ENCODE peak calls at places on chromosome 10, in six cellular contexts. I is DMS 273 treated with DMSO at 0.1 percent for 48 hours; F is astrocyte of the spinal cord; W is activated naive CD4-positive, alpha-beta T cell; E is PC-3; X is cardiac fibroblast. T is an unnamed sample.
A peak's percentile ranks its signal among the peaks of the same experiment; 100 is the strongest.

GRCh38 chr10:4306871-4307270 is 519.1 kb upstream of the AKR1E2 start:
- DNase-seq in I (no peak), F (no peak), W (no peak), E (no peak), X (peak; percentile 61), T (no peak)

GRCh38 chr10:124341768-124342135 is 77.0 kb downstream of the OAT start:
- DNase-seq in I (no peak), F (no peak), W (no peak), E (no peak), X (no peak), T (no peak)

GRCh38 chr10:47309403-47310089 is 9.5 kb downstream of the GDF10 start:
- DNase-seq in I (no peak), F (no peak), W (no peak), E (peak; percentile 9), X (no peak), T (no peak)

GRCh38 chr10:33277135-33277536 is 57.3 kb downstream of the NRP1 start:
- DNase-seq in I (no peak), F (no peak), W (no peak), E (peak; percentile 83), X (peak; percentile 43), T (peak; percentile 91)

GRCh38 chr10:126315471-126316177 is 72.7 kb downstream of the ADAM12 start:
- DNase-seq in I (no peak), F (peak; percentile 85), W (no peak), E (peak; percentile 25), X (peak; percentile 84), T (peak; percentile 77)

GRCh38 chr10:28384557-28384956 is 81.7 kb upstream of the MPP7 start:
- DNase-seq in I (no peak), F (no peak), W (no peak), E (no peak), X (no peak), T (no peak)

GRCh38 chr10:84008878-84009277 is 130.4 kb upstream of the GHITM start:
- DNase-seq in I (no peak), F (no peak), W (no peak), E (peak; percentile 17), X (peak; percentile 14), T (no peak)

GRCh38 chr10:24949616-24950015 is 2.8 kb downstream of the PRTFDC1 start:
- DNase-seq in I (no peak), F (no peak), W (no peak), E (no peak), X (peak; percentile 44), T (no peak)

GRCh38 chr10:88952647-88953111 is at the start of gene ACTA2:
- DNase-seq in I (no peak), F (peak; percentile 64), W (no peak), E (no peak), X (peak; percentile 76), T (peak; percentile 91)

GRCh38 chr10:122298598-122299301 is 27.7 kb downstream of the BTBD16 start:
- DNase-seq in I (peak; percentile 12), F (peak; percentile 75), W (no peak), E (peak; percentile 82), X (peak; percentile 86), T (peak; percentile 85)

GRCh38 chr10:10792681-10793080 is 225.0 kb upstream of the CELF2 start:
- DNase-seq in I (peak; percentile 12), F (peak; percentile 84), W (no peak), E (peak; percentile 58), X (peak; percentile 95), T (peak; percentile 97)

GRCh38 chr10:48658243-48658888 is 26.3 kb upstream of the WDFY4 start:
- DNase-seq in I (peak; percentile 21), F (peak; percentile 61), W (no peak), E (peak; percentile 96), X (peak; percentile 73), T (peak; percentile 79)

GRCh38 chr10:14186245-14186644 is 144.5 kb downstream of the FRMD4A start:
- DNase-seq in I (no peak), F (peak; percentile 20), W (no peak), E (no peak), X (no peak), T (no peak)

GRCh38 chr10:132075909-132076577 is 10.3 kb downstream of the JAKMIP3 start:
- DNase-seq in I (no peak), F (no peak), W (no peak), E (no peak), X (no peak), T (no peak)

GRCh38 chr10:95963992-95964391 is 56.2 kb downstream of the CC2D2B start:
- DNase-seq in I (no peak), F (no peak), W (no peak), E (no peak), X (no peak), T (no peak)

GRCh38 chr10:7605565-7606295 is 61.0 kb downstream of the ITIH5 start:
- DNase-seq in I (no peak), F (no peak), W (no peak), E (no peak), X (no peak), T (no peak)

GRCh38 chr10:75764974-75765551 is 333.6 kb downstream of the LRMDA start:
- DNase-seq in I (no peak), F (no peak), W (no peak), E (no peak), X (no peak), T (no peak)

GRCh38 chr10:70903262-70903921 is 15.0 kb upstream of the PCBD1 start:
- DNase-seq in I (no peak), F (peak; percentile 50), W (no peak), E (peak; percentile 87), X (peak; percentile 74), T (peak; percentile 54)

GRCh38 chr10:112389147-112389822 is 15.4 kb downstream of the ACSL5 start:
- DNase-seq in I (no peak), F (peak; percentile 35), W (no peak), E (peak; percentile 81), X (peak; percentile 64), T (no peak)

GRCh38 chr10:74927701-74928100 is 101.3 kb downstream of the KAT6B start:
- DNase-seq in I (no peak), F (peak; percentile 40), W (no peak), E (peak; percentile 86), X (no peak), T (no peak)

GRCh38 chr10:70331486-70332268 is 47.9 kb upstream of the NPFFR1 start:
- DNase-seq in I (peak; percentile 51), F (peak; percentile 92), W (no peak), E (peak; percentile 99), X (peak; percentile 96), T (peak; percentile 94)

GRCh38 chr10:34156781-34157425 is 658.2 kb downstream of the PARD3 start:
- DNase-seq in I (no peak), F (peak; percentile 30), W (no peak), E (peak; percentile 95), X (peak; percentile 36), T (peak; percentile 89)

GRCh38 chr10:133257489-133258065 is 19.1 kb downstream of the ADAM8 start:
- DNase-seq in I (no peak), F (peak; percentile 26), W (no peak), E (peak; percentile 70), X (peak; percentile 53), T (no peak)

GRCh38 chr10:78341953-78342614 is 308.4 kb downstream of the RPS24 start:
- DNase-seq in I (no peak), F (no peak), W (no peak), E (no peak), X (no peak), T (no peak)

GRCh38 chr10:47020491-47020890 is 109.3 kb downstream of the PTPN20 start:
- DNase-seq in I (no peak), F (peak; percentile 9), W (no peak), E (no peak), X (peak; percentile 10), T (no peak)

T was measured in myocyte.